ENCODE peak calls at places on chromosomes 12 and 14, in seven cellular contexts. V, Y, X, T, J, R and S are unnamed samples.

GRCh38 chr12:68175566-68176033 is 16.1 kb upstream of the IFNG start:
- DNase-seq in V (no peak), Y (peak; percentile 39), X (no peak), T (no peak), J (no peak), R (no peak), S (no peak)

GRCh38 chr12:121580959-121581680 is at the start of gene KDM2B:
- DNase-seq in V (peak; percentile 64), Y (peak; percentile 90), X (peak; percentile 63), T (peak; percentile 67), J (peak; percentile 79), R (peak; percentile 54), S (peak; percentile 63)

GRCh38 chr14:49950275-49951250 is 57.7 kb downstream of the ARF6 start:
- DNase-seq in V (no peak), Y (no peak), X (peak; percentile 18), T (no peak), J (no peak), R (no peak), S (no peak)

GRCh38 chr14:82710257-82710841 is 1176.7 kb upstream of the SEL1L start:
- DNase-seq in V (peak; percentile 12), Y (peak; percentile 76), X (peak; percentile 45), T (peak; percentile 61), J (peak; percentile 52), R (peak; percentile 56), S (peak; percentile 26)

GRCh38 chr14:37650356-37651037 is 55.1 kb downstream of the TTC6 start:
- DNase-seq in V (no peak), Y (peak; percentile 56), X (no peak), T (peak; percentile 19), J (peak; percentile 46), R (no peak), S (peak; percentile 82)

GRCh38 chr12:70400124-70400523 is 34.0 kb downstream of the KCNMB4 start:
- DNase-seq in V (no peak), Y (no peak), X (no peak), T (no peak), J (no peak), R (no peak), S (no peak)

GRCh38 chr12:72141381-72141780 is 130.8 kb upstream of the TRHDE start:
- DNase-seq in V (peak; percentile 2), Y (peak; percentile 15), X (no peak), T (peak; percentile 28), J (peak; percentile 2), R (no peak), S (peak; percentile 5)

GRCh38 chr14:33564774-33565630 is 385.9 kb downstream of the EGLN3 start:
- DNase-seq in V (peak; percentile 94), Y (peak; percentile 95), X (peak; percentile 98), T (peak; percentile 10), J (peak; percentile 75), R (no peak), S (peak; percentile 29)

GRCh38 chr14:68495101-68495637 is 297.7 kb downstream of the ZFP36L1 start:
- DNase-seq in V (no peak), Y (no peak), X (peak; percentile 81), T (no peak), J (no peak), R (no peak), S (no peak)

GRCh38 chr12:85805654-85806053 is 30.6 kb downstream of the RASSF9 start:
- DNase-seq in V (peak; percentile 93), Y (no peak), X (no peak), T (no peak), J (no peak), R (no peak), S (no peak)

GRCh38 chr12:54667945-54668344 is 19.8 kb upstream of the DCD start:
- DNase-seq in V (no peak), Y (no peak), X (no peak), T (no peak), J (no peak), R (no peak), S (no peak)

GRCh38 chr12:95413576-95413975 is 60.4 kb upstream of the METAP2 start:
- DNase-seq in V (peak; percentile 19), Y (no peak), X (no peak), T (peak; percentile 27), J (peak; percentile 14), R (no peak), S (no peak)

GRCh38 chr14:82009076-82009475 is 475.4 kb upstream of the SEL1L start:
- DNase-seq in V (no peak), Y (peak; percentile 49), X (no peak), T (no peak), J (no peak), R (no peak), S (no peak)

GRCh38 chr14:50542941-50543418 is 10.6 kb upstream of the MAP4K5 start:
- DNase-seq in V (peak; percentile 51), Y (peak; percentile 58), X (peak; percentile 68), T (peak; percentile 61), J (peak; percentile 51), R (peak; percentile 30), S (peak; percentile 77)

GRCh38 chr12:3727877-3728632 is 24.9 kb downstream of the CRACR2A start:
- DNase-seq in V (peak; percentile 48), Y (peak; percentile 44), X (no peak), T (peak; percentile 33), J (peak; percentile 89), R (no peak), S (no peak)

GRCh38 chr14:21136024-21136423 is 19.8 kb downstream of the OR5AU1 start:
- DNase-seq in V (peak; percentile 11), Y (peak; percentile 19), X (peak; percentile 21), T (peak; percentile 12), J (peak; percentile 26), R (peak; percentile 4), S (peak; percentile 35)

GRCh38 chr12:62834971-62835547 is 99.9 kb downstream of the PPM1H start:
- DNase-seq in V (peak; percentile 69), Y (no peak), X (no peak), T (peak; percentile 31), J (peak; percentile 56), R (peak; percentile 46), S (no peak)

GRCh38 chr12:124913474-124914391 is 717 bp downstream of the UBC start:
- DNase-seq in V (peak; percentile 75), Y (peak; percentile 92), X (peak; percentile 78), T (peak; percentile 68), J (no peak), R (no peak), S (peak; percentile 76)

GRCh38 chr12:125140239-125140917 is 75.1 kb downstream of the AACS start:
- DNase-seq in V (peak; percentile 59), Y (peak; percentile 73), X (no peak), T (no peak), J (peak; percentile 13), R (peak; percentile 18), S (no peak)

GRCh38 chr14:24952851-24953666 is 96.9 kb downstream of the STXBP6 start:
- DNase-seq in V (no peak), Y (peak; percentile 76), X (no peak), T (peak; percentile 26), J (no peak), R (no peak), S (peak; percentile 81)

GRCh38 chr14:96053236-96053599 is 14.1 kb downstream of the C14orf132 start:
- DNase-seq in V (no peak), Y (no peak), X (no peak), T (no peak), J (no peak), R (no peak), S (no peak)

GRCh38 chr14:96053600-96054381 is 14.6 kb downstream of the C14orf132 start:
- DNase-seq in V (peak; percentile 100), Y (peak; percentile 18), X (no peak), T (peak; percentile 99), J (peak; percentile 95), R (no peak), S (no peak)

GRCh38 chr14:96051231-96051630 is 12.1 kb downstream of the C14orf132 start:
- DNase-seq in V (no peak), Y (no peak), X (no peak), T (no peak), J (no peak), R (no peak), S (no peak)

GRCh38 chr14:96051642-96052540 is 12.7 kb downstream of the C14orf132 start:
- DNase-seq in V (no peak), Y (peak; percentile 73), X (no peak), T (peak; percentile 8), J (no peak), R (no peak), S (peak; percentile 33)

DNA sequence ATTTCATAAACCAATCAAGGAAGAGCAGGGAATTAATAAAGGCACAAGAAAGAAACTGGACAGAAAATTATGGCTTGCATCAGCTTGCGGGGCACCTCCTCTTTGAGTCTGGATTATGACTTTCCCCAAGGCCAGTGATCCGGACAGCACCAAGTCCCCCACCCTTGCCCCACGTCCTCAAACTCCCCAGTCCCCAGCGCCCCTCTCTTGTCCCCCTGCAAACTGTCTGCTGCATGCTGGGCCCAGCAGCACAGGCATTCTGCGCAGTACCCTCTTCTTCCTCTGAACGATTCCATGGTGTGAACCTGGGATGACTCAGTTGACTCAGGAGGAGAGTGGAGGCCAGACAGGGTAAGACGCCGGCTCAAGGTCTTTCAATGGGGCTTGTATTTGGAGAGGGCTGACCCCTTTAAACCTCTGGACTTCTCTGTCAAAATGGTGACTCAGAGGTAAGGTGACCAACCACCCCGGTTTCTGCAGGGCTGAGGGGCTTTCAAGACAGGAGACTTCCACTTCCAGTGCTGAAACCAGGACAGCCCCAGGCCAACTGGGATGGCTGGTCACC is 13.5 kb downstream of the C14orf132 start:
- DNase-seq in V (peak; percentile 55), Y (no peak), X (no peak), T (peak; percentile 28), J (peak; percentile 37), R (no peak), S (no peak)
- H3K4me2 ChIP-seq in V (no peak overlapping the region), Y (no peak overlapping the region), X (no peak overlapping the region), T (no peak overlapping the region), J (no peak overlapping the region), R (no peak overlapping the region), S (no peak overlapping the region)

GRCh38 chr14:76502219-76502618 is 126.3 kb downstream of the ESRRB start:
- DNase-seq in V (no peak), Y (no peak), X (no peak), T (no peak), J (no peak), R (no peak), S (no peak)
- H3K4me2 ChIP-seq in V (no peak overlapping the region), Y (no peak overlapping the region), X (no peak overlapping the region), T (no peak overlapping the region), J (no peak overlapping the region), R (no peak overlapping the region), S (no peak overlapping the region)

DNA sequence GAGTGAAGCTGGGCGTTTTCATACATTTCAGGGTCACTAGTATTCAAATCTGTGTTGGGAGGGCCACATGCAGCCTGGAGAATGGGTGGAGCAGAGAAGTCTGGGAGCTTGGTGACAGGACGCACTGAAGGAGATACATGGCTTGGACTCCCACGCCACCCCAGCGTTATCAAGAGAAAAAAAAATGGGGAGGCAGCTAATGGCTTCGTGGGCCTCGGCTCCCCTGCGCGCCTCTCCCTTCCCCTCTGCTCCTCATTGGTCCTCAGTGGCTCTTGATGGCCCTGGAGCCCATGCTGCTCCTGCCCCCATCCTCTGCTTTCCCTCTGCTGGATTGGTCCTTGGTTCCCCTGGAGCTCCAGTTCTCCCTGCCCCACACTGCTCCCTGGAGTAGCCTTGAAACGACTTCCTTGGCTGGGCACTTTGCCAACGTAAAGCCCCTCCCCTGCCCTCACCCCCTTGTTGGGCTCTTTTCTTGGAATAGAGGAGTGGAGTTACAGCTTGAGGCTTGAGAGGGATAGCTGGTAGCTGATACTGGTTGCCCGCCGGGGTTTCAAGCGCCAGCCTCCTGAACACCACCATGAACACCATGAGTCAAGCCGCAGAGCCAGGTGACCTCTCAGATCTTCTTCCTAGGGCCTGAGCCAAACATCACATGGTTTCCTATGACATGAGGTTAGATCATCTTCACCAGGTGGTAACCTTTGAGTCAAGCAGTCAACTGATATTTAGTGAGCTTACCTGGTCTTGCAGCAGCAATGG is 139.7 kb downstream of the PRKCH start:
- DNase-seq in V (no peak), Y (peak; percentile 48), X (peak; percentile 60), T (peak; percentile 26), J (no peak), R (no peak), S (peak; percentile 58)
- H3K4me2 ChIP-seq in V (no peak overlapping the region), Y (no peak overlapping the region), X (no peak overlapping the region), T (no peak overlapping the region), J (no peak overlapping the region), R (no peak overlapping the region), S (peak overlapping the region; percentile 37)

GRCh38 chr12:66066071-66066928 is 64.2 kb downstream of the LLPH start:
- DNase-seq in V (peak; percentile 82), Y (peak; percentile 18), X (peak; percentile 20), T (peak; percentile 76), J (peak; percentile 69), R (no peak), S (peak; percentile 78)
- H3K4me2 ChIP-seq in V (no peak overlapping the region), Y (no peak overlapping the region), X (no peak overlapping the region), T (peak overlapping the region; percentile 56), J (peak overlapping the region; percentile 6), R (no peak overlapping the region), S (peak overlapping the region; percentile 30)